ENCODE peak calls at places on chromosomes 2 and 18, in ten cellular contexts. O is gastrocnemius medialis, Y is prostate gland, S is spleen, D is tibial nerve, W is A549, N is uterus, E is thyroid gland, K is lower leg skin, M is endothelial cell of umbilical vein. C is an unnamed sample.

GRCh38 chr2:101205521-101205998 is 47.1 kb upstream of the CNOT11 start:
- DNase-seq in D (peak), E (peak), K (no peak), M (peak), O (peak), S (no peak), Y (peak), N (peak), W (peak), C (no peak)

GRCh38 chr2:46518848-46519247 is 39.5 kb downstream of the TMEM247 start:
- DNase-seq in M (no peak), S (no peak), E (no peak), K (no peak), O (no peak), N (no peak), W (no peak), Y (no peak), D (no peak), C (no peak)

GRCh38 chr2:42193722-42194187 is 24.6 kb downstream of the EML4 start:
- DNase-seq in Y (no peak), S (no peak), O (no peak), D (no peak), M (no peak), N (no peak), K (no peak), W (no peak), E (no peak), C (no peak)

GRCh38 chr2:239025081-239025801 is 177.4 kb downstream of the TWIST2 start:
- DNase-seq in Y (no peak), O (no peak), E (no peak), W (no peak), M (peak), D (no peak), S (peak), K (peak), N (no peak), C (no peak)

GRCh38 chr2:3585239-3586109 is 9.4 kb upstream of the COLEC11 start:
- DNase-seq in E (no peak), W (no peak), M (peak), N (peak), D (peak), Y (no peak), K (peak), S (no peak), O (no peak), C (no peak)

GRCh38 chr2:19349911-19350677 is 8.3 kb downstream of the OSR1 start:
- DNase-seq in E (peak), O (no peak), K (peak), M (peak), N (no peak), S (peak), D (no peak), Y (no peak), W (no peak), C (no peak)

GRCh38 chr2:134035605-134036370 is 218.1 kb upstream of the MGAT5 start:
- DNase-seq in S (no peak), E (no peak), O (no peak), M (no peak), K (no peak), W (no peak), N (no peak), Y (no peak), D (no peak), C (no peak)

GRCh38 chr2:238125127-238125885 is 13.2 kb upstream of the KLHL30 start:
- DNase-seq in Y (no peak), W (no peak), D (no peak), K (no peak), O (no peak), N (no peak), E (no peak), M (no peak), S (peak), C (no peak)

GRCh38 chr18:54020346-54020745 is 204.1 kb downstream of the MBD2 start:
- DNase-seq in O (no peak), M (no peak), W (no peak), D (no peak), E (no peak), Y (no peak), K (no peak), N (no peak), S (no peak), C (no peak)

GRCh38 chr2:60844105-60844504 is 37.3 kb upstream of the REL start:
- DNase-seq in K (no peak), M (no peak), D (no peak), Y (no peak), S (no peak), O (no peak), N (no peak), E (no peak), W (no peak), C (no peak)

GRCh38 chr2:75500633-75501032 is 60.1 kb downstream of the EVA1A start:
- DNase-seq in Y (no peak), M (peak), K (no peak), D (no peak), O (no peak), W (no peak), E (no peak), S (no peak), N (no peak), C (no peak)

GRCh38 chr2:66573412-66573811 is 138.5 kb downstream of the MEIS1 start:
- DNase-seq in W (no peak), O (no peak), K (no peak), M (no peak), S (no peak), E (no peak), Y (no peak), N (no peak), D (no peak), C (no peak)

GRCh38 chr2:95074663-95075439 is 46.8 kb downstream of the MRPS5 start:
- DNase-seq in S (no peak), K (peak), M (no peak), D (no peak), N (no peak), O (no peak), E (peak), W (no peak), Y (no peak), C (no peak)

GRCh38 chr2:20179179-20179754 is 45.7 kb downstream of the SDC1 start:
- DNase-seq in D (no peak), N (no peak), K (peak), Y (no peak), W (no peak), M (no peak), O (no peak), S (peak), E (no peak), C (no peak)

GRCh38 chr18:56716692-56717146 is 65.6 kb downstream of the WDR7 start:
- DNase-seq in N (no peak), M (no peak), O (no peak), K (no peak), Y (no peak), D (no peak), W (no peak), S (no peak), E (no peak), C (no peak)

DNA sequence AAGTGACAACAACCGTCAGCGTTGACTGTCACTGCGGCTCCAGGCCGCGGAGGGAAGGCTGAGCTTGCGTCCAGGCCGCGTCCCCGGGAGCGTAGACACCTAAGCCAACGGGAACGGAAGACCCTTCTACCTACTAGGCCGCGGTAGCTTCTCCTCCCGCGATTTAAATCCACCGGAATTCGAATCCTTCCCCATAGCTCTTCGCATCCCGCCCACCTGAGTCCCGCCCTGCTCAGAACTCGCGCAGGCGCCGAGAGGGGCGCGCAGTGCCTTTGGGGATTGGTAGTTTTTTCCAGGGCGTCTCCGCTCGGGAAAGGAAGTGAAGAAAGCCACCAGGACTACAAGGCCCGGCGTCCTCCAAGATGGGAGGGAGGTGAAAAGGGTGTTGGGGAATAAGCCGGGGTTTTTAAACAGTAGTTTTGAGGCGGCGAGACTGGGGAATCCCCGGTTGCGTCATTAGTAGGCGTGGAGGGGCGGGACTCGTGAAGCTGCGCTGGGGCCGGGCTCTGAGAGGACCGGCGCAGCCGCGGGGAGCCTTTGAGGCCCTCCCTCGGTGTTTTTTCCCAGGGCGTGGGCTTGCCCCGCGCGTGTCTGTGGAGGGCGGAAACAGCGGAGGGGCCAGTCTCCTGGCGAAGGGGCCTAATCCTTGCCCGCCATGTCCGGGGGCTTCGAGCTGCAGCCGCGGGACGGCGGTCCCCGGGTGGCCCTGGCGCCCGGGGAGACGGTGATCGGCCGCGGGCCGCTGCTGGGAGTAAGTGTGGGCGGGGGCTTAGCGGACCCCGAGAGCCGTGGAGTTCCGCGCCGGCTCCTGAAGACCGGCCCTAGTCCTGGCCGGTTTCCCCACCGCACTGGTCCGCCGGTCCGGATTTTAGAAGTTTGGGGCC is at the start of the genes APLF and FBXO48:
- DNase-seq in K (peak), D (peak), N (peak), O (peak), S (peak), E (peak), W (peak), Y (peak), M (peak), C (peak)
- TF ChIP-seq POLR2A in K (no peak), D (peak), N (peak), O (peak), S (peak), E (no peak), W (peak), Y (peak), M (peak), C (peak)

GRCh38 chr2:170928036-170928823 is 823 bp upstream of the GORASP2 start:
- DNase-seq in W (peak), D (no peak), Y (no peak), E (peak), S (peak), O (no peak), K (no peak), M (no peak), N (peak), C (no peak)

GRCh38 chr2:170929686-170930050 is 615 bp downstream of the GORASP2 start:
- DNase-seq in O (peak), N (peak), D (peak), S (peak), M (peak), W (peak), K (peak), Y (peak), E (peak), C (no peak)

GRCh38 chr2:170926743-170927297 is 2.2 kb upstream of the GORASP2 start:
- DNase-seq in W (no peak), S (no peak), N (no peak), D (no peak), Y (no peak), E (no peak), M (no peak), O (no peak), K (no peak), C (no peak)

GRCh38 chr2:170930132-170931109 is 1.4 kb downstream of the GORASP2 start:
- DNase-seq in E (peak), W (peak), M (peak), S (peak), N (no peak), K (no peak), Y (no peak), O (no peak), D (no peak), C (peak)

DNA sequence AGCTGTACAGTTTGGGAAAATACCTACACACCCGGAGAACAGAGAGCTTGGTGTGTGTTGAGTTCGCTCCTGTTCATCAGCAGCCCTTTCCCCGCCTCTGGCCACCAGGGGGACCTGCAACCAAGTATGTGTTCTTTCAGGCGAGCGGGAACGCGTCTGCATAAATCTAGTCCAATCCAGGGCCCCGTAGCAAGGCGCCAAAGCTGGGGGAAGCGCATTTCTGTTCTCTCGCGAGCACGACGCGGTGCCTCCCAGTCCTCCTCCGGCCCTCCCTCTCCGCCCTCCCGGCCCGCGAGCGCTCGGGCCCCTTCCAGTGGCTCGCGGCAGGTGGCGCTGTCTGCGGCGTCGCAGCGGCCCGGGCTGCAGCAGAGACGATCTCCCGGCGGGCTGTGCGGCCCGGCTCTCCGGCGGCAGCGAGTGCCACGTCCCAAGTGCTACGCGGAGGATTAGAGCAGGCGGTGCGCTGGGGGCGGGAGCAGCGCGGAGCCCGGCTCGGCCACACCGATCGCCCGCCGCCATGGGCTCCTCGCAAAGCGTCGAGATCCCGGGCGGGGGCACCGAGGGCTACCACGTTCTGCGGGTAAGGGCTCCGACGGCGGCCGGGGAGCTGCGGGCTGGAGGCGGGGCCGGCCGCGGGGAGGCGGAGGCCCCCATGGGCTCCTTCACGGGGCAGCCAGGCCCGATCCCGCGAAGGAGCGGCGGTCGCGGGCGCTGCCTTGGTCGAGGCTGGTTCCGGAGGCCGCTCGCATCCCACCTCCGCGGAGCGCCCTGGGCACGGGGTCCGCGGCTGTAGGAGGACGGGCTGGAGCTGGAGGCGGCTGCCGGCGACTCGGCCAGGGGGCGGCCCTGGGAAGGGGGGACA is at the start of gene GORASP2:
- DNase-seq in W (peak), N (peak), M (peak), S (peak), O (peak), K (peak), E (peak), Y (peak), D (peak), C (peak)
- TF ChIP-seq POLR2A in W (peak), N (peak), M (peak), S (peak), O (peak), K (peak), E (no peak), Y (peak), D (peak), C (peak)

GRCh38 chr18:47263828-47264314 is 12.4 kb upstream of the SKOR2 start:
- DNase-seq in D (no peak), W (no peak), K (no peak), M (no peak), S (no peak), O (no peak), E (no peak), N (no peak), Y (no peak), C (no peak)
- TF ChIP-seq POLR2A in D (no peak), W (no peak), K (no peak), M (no peak), S (no peak), O (no peak), E (no peak), N (no peak), Y (no peak), C (no peak)

DNA sequence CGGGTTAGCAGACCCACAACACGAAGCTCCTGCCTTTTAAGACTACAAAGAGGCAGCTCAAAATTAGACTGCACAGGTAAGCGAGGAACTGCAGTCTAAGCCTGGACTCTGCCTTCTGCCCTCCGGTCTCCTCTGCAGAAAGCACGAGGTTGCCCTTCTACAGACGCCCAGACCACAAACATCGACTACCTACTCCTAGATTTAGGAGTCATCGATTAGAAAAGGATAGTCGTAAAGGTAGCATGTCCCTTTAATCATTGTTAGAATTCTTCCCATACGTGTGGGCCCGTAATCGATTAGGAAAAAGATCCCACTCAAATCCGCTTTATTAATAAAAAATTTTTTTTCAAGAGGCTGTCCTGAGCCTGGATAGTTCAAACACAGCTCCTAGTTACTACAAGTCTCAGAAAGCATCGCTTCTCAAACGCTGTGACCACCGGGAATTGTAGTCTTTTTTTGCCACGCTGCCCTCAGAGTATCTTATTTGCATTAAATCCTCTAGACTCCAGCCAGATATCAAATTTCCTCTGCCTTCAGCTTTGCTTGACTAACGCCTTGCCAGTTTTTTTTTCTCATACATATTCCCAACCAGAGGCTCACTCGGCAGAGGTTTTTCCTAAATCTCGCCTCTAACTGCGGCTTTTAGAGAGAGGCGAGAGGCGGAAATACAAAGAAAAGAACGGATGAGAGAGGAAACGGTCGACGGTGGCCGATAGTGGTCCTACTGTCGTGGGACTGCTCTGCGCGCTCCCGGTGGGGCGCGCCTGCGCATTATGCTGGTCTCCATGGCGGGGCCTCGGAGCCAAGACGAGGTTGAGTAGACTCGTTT is at the start of the genes CARF and WDR12:
- DNase-seq in Y (peak), O (peak), D (peak), S (peak), M (peak), K (peak), E (peak), W (peak), N (peak), C (peak)
- TF ChIP-seq POLR2A in Y (peak), O (peak), D (no peak), S (peak), M (peak), K (no peak), E (no peak), W (peak), N (peak), C (peak)

DNA sequence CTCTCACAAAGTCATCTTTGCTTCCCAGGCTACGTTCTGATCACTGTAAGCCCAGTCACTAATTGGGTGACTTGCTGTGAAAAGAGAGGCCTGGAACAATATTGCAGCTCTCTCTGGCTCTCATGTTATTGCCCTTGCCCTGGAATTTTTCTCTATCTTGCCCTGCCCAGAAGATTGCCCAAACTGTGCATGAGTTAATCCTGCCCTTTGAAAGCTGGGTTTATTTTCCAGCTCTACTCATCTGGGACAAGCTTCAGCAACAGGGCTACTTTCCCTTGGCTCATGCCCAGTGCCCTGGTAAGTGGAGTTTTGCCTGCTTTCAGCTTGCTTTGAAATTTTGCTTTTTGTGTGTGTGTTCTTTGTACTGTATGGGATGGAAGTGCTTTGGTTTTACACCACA is 6.9 kb upstream of the EHBP1 start:
- DNase-seq in E (peak), W (no peak), M (no peak), D (no peak), O (no peak), N (no peak), Y (no peak), S (no peak), K (no peak), C (no peak)
- TF ChIP-seq POLR2A in E (no peak), W (no peak), M (no peak), D (no peak), O (no peak), N (no peak), Y (no peak), S (no peak), K (no peak), C (no peak)

GRCh38 chr2:240567137-240567871 is 980 bp upstream of the RNPEPL1 start:
- DNase-seq in N (peak), D (peak), S (peak), E (no peak), O (peak), M (peak), K (peak), W (no peak), Y (no peak), C (no peak)

GRCh38 chr2:240564571-240565266 is 3.6 kb upstream of the RNPEPL1 start:
- DNase-seq in D (no peak), M (no peak), E (no peak), W (no peak), N (peak), O (peak), Y (no peak), K (peak), S (peak), C (no peak)

GRCh38 chr2:240564191-240564570 is 4.0 kb downstream of the DUSP28 start:
- DNase-seq in N (peak), Y (no peak), K (no peak), S (peak), W (no peak), D (no peak), M (no peak), E (no peak), O (no peak), C (no peak)

GRCh38 chr2:240566203-240567136 is 1.8 kb upstream of the RNPEPL1 start:
- DNase-seq in D (peak), W (no peak), O (peak), N (peak), K (peak), Y (peak), E (peak), S (peak), M (peak), C (peak)

DNA sequence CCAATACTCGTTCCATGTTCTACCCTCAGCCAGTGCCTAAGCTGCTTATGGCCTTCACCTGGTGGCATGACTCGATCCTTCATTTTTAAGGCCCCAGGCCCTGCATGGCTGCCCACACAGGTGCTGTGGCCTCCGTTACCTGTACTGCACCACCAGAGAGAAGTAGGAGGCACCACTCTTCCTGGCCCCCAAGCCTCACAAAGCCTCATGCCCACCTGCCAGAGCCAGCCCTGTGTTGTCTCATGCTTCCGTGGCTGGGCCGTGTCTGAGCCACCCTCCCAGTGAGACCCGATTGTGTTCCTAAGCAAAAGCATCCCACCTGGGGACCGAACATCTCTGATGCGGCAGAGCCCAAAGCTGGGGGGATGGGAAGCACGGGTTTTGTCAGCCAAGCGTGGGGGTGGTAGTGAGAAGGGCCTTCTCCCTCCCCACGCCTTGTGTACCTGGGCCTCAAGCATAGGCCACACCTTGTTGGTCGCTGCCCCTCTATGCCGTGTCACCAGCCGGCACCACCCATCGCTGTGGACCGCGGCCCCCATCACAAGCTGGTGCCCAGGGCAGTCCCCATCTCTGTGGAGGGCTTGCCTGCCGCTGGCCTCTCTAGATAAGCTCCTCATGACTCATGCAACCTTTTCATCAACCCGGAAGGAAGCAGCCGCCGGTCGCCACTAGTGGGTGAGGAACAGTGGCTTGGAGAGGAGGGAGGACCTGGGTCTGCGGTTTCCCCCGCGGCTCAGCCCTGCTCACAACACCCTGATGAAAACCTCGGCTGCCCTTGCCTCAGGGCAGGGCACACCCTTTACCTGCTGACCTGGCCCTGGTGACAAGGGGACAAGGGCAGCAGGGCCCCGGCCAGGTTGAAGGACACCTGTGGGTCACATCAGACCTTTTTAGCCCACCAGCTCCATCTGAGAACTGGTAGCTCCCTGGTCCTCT is 2.7 kb upstream of the RNPEPL1 start:
- DNase-seq in K (peak), O (peak), D (peak), E (peak), Y (peak), S (peak), N (peak), W (peak), M (peak), C (no peak)
- TF ChIP-seq POLR2A in K (no peak), O (no peak), D (no peak), E (no peak), Y (peak), S (no peak), N (no peak), W (peak), M (no peak), C (peak)